ENCODE peak calls at places on chromosomes 12 and 14, in seven cellular contexts. I, H, M, P, O, X and N are unnamed samples.

GRCh38 chr12:8969861-8970411 is 19.4 kb upstream of the KLRG1 start:
- DNase-seq in I (no peak), H (no peak), M (no peak), P (no peak), O (no peak), X (no peak), N (no peak)

GRCh38 chr14:66495214-66496098 is 9.3 kb downstream of the CCDC196 start:
- DNase-seq in I (peak; percentile 80), H (peak; percentile 34), M (peak; percentile 2), P (peak; percentile 78), O (peak; percentile 66), X (peak; percentile 33), N (peak; percentile 46)

GRCh38 chr14:54637829-54638446 is 71.0 kb downstream of the SAMD4A start:
- DNase-seq in I (no peak), H (no peak), M (no peak), P (no peak), O (no peak), X (no peak), N (no peak)

GRCh38 chr14:104171029-104171697 is 32.8 kb downstream of the KIF26A start:
- DNase-seq in I (no peak), H (no peak), M (no peak), P (peak; percentile 19), O (no peak), X (no peak), N (no peak)

GRCh38 chr14:51041853-51042252 is 53.1 kb downstream of the TRIM9 start:
- DNase-seq in I (no peak), H (no peak), M (no peak), P (no peak), O (no peak), X (no peak), N (no peak)

GRCh38 chr12:16118586-16118985 is 158.9 kb downstream of the SLC15A5 start:
- DNase-seq in I (no peak), H (no peak), M (no peak), P (no peak), O (no peak), X (no peak), N (no peak)

GRCh38 chr14:74611672-74612345 is at the start of gene LTBP2:
- DNase-seq in I (peak; percentile 38), H (no peak), M (no peak), P (peak; percentile 27), O (no peak), X (no peak), N (no peak)

GRCh38 chr12:61538951-61539350 is 721.3 kb upstream of the USP15 start:
- DNase-seq in I (peak; percentile 43), H (no peak), M (no peak), P (peak; percentile 19), O (no peak), X (no peak), N (no peak)

GRCh38 chr14:106790189-106791036 is 1264.0 kb downstream of the TMEM121 start:
- DNase-seq in I (peak; percentile 72), H (no peak), M (peak; percentile 41), P (peak; percentile 53), O (peak; percentile 94), X (peak; percentile 37), N (no peak)

GRCh38 chr12:60465060-60465459 is 869.2 kb downstream of the SLC16A7 start:
- DNase-seq in I (no peak), H (no peak), M (no peak), P (no peak), O (no peak), X (no peak), N (no peak)

GRCh38 chr12:84756961-84757360 is 155.6 kb downstream of the SLC6A15 start:
- DNase-seq in I (no peak), H (no peak), M (no peak), P (no peak), O (no peak), X (no peak), N (no peak)

GRCh38 chr14:86961106-86961716 is 1031.8 kb downstream of the GALC start:
- DNase-seq in I (peak; percentile 37), H (no peak), M (no peak), P (peak; percentile 6), O (no peak), X (no peak), N (no peak)

GRCh38 chr12:122203968-122204828 is 689 bp downstream of the B3GNT4 start:
- DNase-seq in I (no peak), H (no peak), M (no peak), P (no peak), O (peak; percentile 49), X (no peak), N (no peak)

GRCh38 chr14:72780771-72781170 is 113.1 kb downstream of the DPF3 start:
- DNase-seq in I (no peak), H (no peak), M (no peak), P (no peak), O (no peak), X (no peak), N (no peak)

GRCh38 chr12:43277630-43278267 is 274.3 kb downstream of the ADAMTS20 start:
- DNase-seq in I (no peak), H (no peak), M (no peak), P (no peak), O (no peak), X (no peak), N (no peak)

GRCh38 chr12:64884728-64885127 is 60.3 kb downstream of the TBC1D30 start:
- DNase-seq in I (no peak), H (no peak), M (no peak), P (no peak), O (no peak), X (no peak), N (no peak)

GRCh38 chr12:64877363-64878004 is 53.0 kb downstream of the TBC1D30 start:
- DNase-seq in I (no peak), H (no peak), M (peak; percentile 15), P (no peak), O (no peak), X (no peak), N (no peak)

GRCh38 chr12:64884164-64884542 is 59.7 kb downstream of the TBC1D30 start:
- DNase-seq in I (no peak), H (no peak), M (no peak), P (no peak), O (no peak), X (no peak), N (no peak)

GRCh38 chr12:64883264-64884163 is 59.1 kb downstream of the TBC1D30 start:
- DNase-seq in I (no peak), H (no peak), M (no peak), P (no peak), O (no peak), X (no peak), N (no peak)

GRCh38 chr12:64882687-64883086 is 58.2 kb downstream of the TBC1D30 start:
- DNase-seq in I (no peak), H (no peak), M (no peak), P (no peak), O (no peak), X (no peak), N (no peak)
- TF ChIP-seq POLR2A in I (no peak), H (no peak), M (no peak), P (no peak), O (no peak), X (no peak), N (no peak)

GRCh38 chr12:44526655-44527199 is 349.4 kb downstream of the NELL2 start:
- DNase-seq in I (no peak), H (no peak), M (no peak), P (no peak), O (no peak), X (no peak), N (no peak)

GRCh38 chr12:44525806-44526654 is 350.1 kb downstream of the NELL2 start:
- DNase-seq in I (no peak), H (no peak), M (no peak), P (no peak), O (no peak), X (no peak), N (no peak)

GRCh38 chr12:44523828-44524227 is 352.3 kb downstream of the NELL2 start:
- DNase-seq in I (no peak), H (no peak), M (no peak), P (no peak), O (no peak), X (no peak), N (no peak)

GRCh38 chr12:44521702-44522101 is 354.4 kb downstream of the NELL2 start:
- DNase-seq in I (no peak), H (no peak), M (no peak), P (no peak), O (no peak), X (no peak), N (no peak)
- TF ChIP-seq POLR2A in I (no peak), H (no peak), M (no peak), P (no peak), O (no peak), X (no peak), N (no peak)

GRCh38 chr12:56162468-56163290 is 4.5 kb downstream of the MYL6 start:
- DNase-seq in I (no peak), H (no peak), M (no peak), P (no peak), O (no peak), X (no peak), N (no peak)

GRCh38 chr12:56165369-56165768 is 7.2 kb downstream of the MYL6 start:
- DNase-seq in I (no peak), H (no peak), M (no peak), P (no peak), O (no peak), X (no peak), N (no peak)

GRCh38 chr12:56161677-56162351 is 3.7 kb downstream of the MYL6 start:
- DNase-seq in I (no peak), H (no peak), M (no peak), P (no peak), O (no peak), X (no peak), N (no peak)

GRCh38 chr12:56164345-56164729 is 6.2 kb downstream of the MYL6 start:
- DNase-seq in I (no peak), H (no peak), M (no peak), P (no peak), O (no peak), X (no peak), N (no peak)

GRCh38 chr12:56163533-56164344 is 5.6 kb downstream of the MYL6 start:
- DNase-seq in I (no peak), H (no peak), M (no peak), P (no peak), O (no peak), X (no peak), N (no peak)
- TF ChIP-seq POLR2A in I (no peak), H (no peak), M (peak; percentile 67), P (peak; percentile 36), O (no peak), X (no peak), N (no peak)

DNA sequence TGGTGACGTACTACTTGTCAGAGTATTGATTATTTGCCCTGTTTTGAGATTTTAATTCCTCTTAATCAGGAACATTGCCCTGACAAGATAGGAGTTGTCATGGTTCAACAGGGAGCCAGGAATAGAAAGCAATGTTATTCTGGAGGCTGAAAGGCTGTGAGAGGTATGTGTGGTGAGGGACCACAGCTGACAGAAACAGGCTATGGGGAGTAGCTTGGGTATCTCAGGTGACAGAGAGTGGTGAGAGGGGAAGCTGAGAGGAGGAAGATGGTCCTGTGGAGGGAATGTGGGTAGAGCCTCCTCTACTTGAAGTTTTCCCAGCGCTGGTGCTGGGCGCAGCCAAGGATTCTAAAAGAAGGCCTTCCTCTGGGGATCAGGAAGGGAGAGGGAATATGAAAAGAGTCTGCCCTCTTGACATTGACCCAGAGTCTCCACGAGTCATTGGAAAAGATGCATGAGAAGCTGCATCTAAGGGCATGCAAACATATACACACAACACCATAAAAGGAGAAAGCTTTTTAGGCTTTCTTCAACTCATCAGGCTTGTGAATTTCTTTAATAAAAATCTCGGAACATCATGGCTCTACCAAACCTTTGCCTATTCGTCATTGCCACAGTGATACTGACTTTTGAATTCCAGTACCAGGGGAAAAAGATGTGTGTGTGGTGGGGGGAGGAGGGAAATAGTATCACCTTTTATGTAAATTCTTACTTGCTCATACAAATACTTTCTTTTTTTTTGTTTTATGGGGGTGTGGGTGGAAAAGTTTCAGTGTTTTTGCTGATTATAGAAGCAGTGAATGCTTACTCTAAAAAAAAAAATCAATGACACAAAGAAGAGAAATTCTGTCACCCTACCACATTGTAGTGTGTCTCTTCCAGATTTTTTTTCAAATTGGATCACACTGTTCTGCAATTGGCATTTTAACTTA is 39.9 kb upstream of the DHRS7 start:
- DNase-seq in I (no peak), H (no peak), M (no peak), P (no peak), O (no peak), X (no peak), N (no peak)
- TF ChIP-seq POLR2A in I (no peak), H (no peak), M (peak; percentile 32), P (no peak), O (no peak), X (no peak), N (no peak)